ENCODE peak calls at places on chromosomes 2 and 18, in nine cellular contexts. One of them, this sample, is unnamed.

GRCh38 chr2:223865124-223865523 is 27.7 kb upstream of the AP1S3 start:
- DNase-seq in left lung: no peak
- DNase-seq in A549: no peak
- DNase-seq in AG09319: no peak
- DNase-seq in cardiac fibroblast: no peak
- DNase-seq in tibial nerve: no peak
- DNase-seq in WTC11: no peak
- DNase-seq in thoracic aorta: no peak
- DNase-seq in lower lobe of right lung: no peak
- DNase-seq in this sample: peak; percentile 10

GRCh38 chr2:240196716-240197438 is 56.4 kb upstream of the OTOS start:
- DNase-seq in thoracic aorta: no peak
- DNase-seq in AG09319: no peak
- DNase-seq in WTC11: no peak
- DNase-seq in left lung: no peak
- DNase-seq in A549: no peak
- DNase-seq in tibial nerve: no peak
- DNase-seq in lower lobe of right lung: no peak
- DNase-seq in cardiac fibroblast: no peak
- DNase-seq in this sample: no peak

GRCh38 chr18:2240311-2240705 is 331.0 kb downstream of the METTL4 start:
- DNase-seq in cardiac fibroblast: peak; percentile 7
- DNase-seq in A549: no peak
- DNase-seq in left lung: no peak
- DNase-seq in tibial nerve: no peak
- DNase-seq in thoracic aorta: no peak
- DNase-seq in WTC11: no peak
- DNase-seq in lower lobe of right lung: no peak
- DNase-seq in AG09319: peak; percentile 24
- DNase-seq in this sample: no peak

GRCh38 chr18:7230646-7231349 is at the start of gene LRRC30:
- DNase-seq in tibial nerve: no peak
- DNase-seq in left lung: no peak
- DNase-seq in lower lobe of right lung: no peak
- DNase-seq in WTC11: no peak
- DNase-seq in thoracic aorta: no peak
- DNase-seq in A549: no peak
- DNase-seq in cardiac fibroblast: no peak
- DNase-seq in AG09319: no peak
- DNase-seq in this sample: no peak

GRCh38 chr18:6741290-6741689 is 11.8 kb downstream of the ARHGAP28 start:
- DNase-seq in AG09319: peak; percentile 87
- DNase-seq in left lung: peak; percentile 41
- DNase-seq in cardiac fibroblast: peak; percentile 96
- DNase-seq in lower lobe of right lung: no peak
- DNase-seq in A549: peak; percentile 4
- DNase-seq in tibial nerve: peak; percentile 50
- DNase-seq in WTC11: no peak
- DNase-seq in thoracic aorta: no peak
- DNase-seq in this sample: no peak

GRCh38 chr2:54750040-54750439 is 26.6 kb downstream of the EML6 start:
- DNase-seq in cardiac fibroblast: no peak
- DNase-seq in AG09319: no peak
- DNase-seq in thoracic aorta: no peak
- DNase-seq in WTC11: no peak
- DNase-seq in tibial nerve: no peak
- DNase-seq in A549: no peak
- DNase-seq in lower lobe of right lung: no peak
- DNase-seq in left lung: no peak
- DNase-seq in this sample: no peak

GRCh38 chr2:20172273-20173052 is 52.5 kb downstream of the SDC1 start:
- DNase-seq in tibial nerve: no peak
- DNase-seq in thoracic aorta: no peak
- DNase-seq in WTC11: no peak
- DNase-seq in left lung: no peak
- DNase-seq in A549: no peak
- DNase-seq in lower lobe of right lung: peak; percentile 75
- DNase-seq in AG09319: no peak
- DNase-seq in cardiac fibroblast: no peak
- DNase-seq in this sample: no peak

GRCh38 chr2:200593905-200594304 is 8.1 kb downstream of the AOX1 start:
- DNase-seq in tibial nerve: no peak
- DNase-seq in thoracic aorta: no peak
- DNase-seq in A549: no peak
- DNase-seq in cardiac fibroblast: no peak
- DNase-seq in AG09319: no peak
- DNase-seq in lower lobe of right lung: no peak
- DNase-seq in left lung: no peak
- DNase-seq in WTC11: no peak
- DNase-seq in this sample: no peak

GRCh38 chr2:203579131-203579643 is 44.1 kb upstream of the RAPH1 start:
- DNase-seq in AG09319: no peak
- DNase-seq in cardiac fibroblast: peak; percentile 68
- DNase-seq in left lung: peak; percentile 72
- DNase-seq in lower lobe of right lung: peak; percentile 51
- DNase-seq in thoracic aorta: no peak
- DNase-seq in A549: no peak
- DNase-seq in WTC11: no peak
- DNase-seq in tibial nerve: no peak
- DNase-seq in this sample: peak; percentile 60

GRCh38 chr2:26462511-26463251 is 15.2 kb downstream of the OTOF start:
- DNase-seq in left lung: peak; percentile 37
- DNase-seq in WTC11: peak; percentile 71
- DNase-seq in cardiac fibroblast: peak; percentile 56
- DNase-seq in AG09319: peak; percentile 23
- DNase-seq in A549: peak; percentile 51
- DNase-seq in lower lobe of right lung: peak; percentile 44
- DNase-seq in tibial nerve: peak; percentile 64
- DNase-seq in thoracic aorta: no peak
- DNase-seq in this sample: peak; percentile 37

GRCh38 chr18:40877096-40877495 is 1077.9 kb upstream of the PIK3C3 start:
- DNase-seq in WTC11: no peak
- DNase-seq in thoracic aorta: no peak
- DNase-seq in tibial nerve: no peak
- DNase-seq in cardiac fibroblast: peak; percentile 86
- DNase-seq in lower lobe of right lung: no peak
- DNase-seq in left lung: no peak
- DNase-seq in A549: no peak
- DNase-seq in AG09319: no peak
- DNase-seq in this sample: no peak

GRCh38 chr2:47501374-47502200 is 98.6 kb downstream of the MSH2 start:
- DNase-seq in tibial nerve: no peak
- DNase-seq in thoracic aorta: no peak
- DNase-seq in A549: no peak
- DNase-seq in lower lobe of right lung: no peak
- DNase-seq in left lung: no peak
- DNase-seq in AG09319: no peak
- DNase-seq in cardiac fibroblast: peak; percentile 41
- DNase-seq in WTC11: no peak
- DNase-seq in this sample: peak; percentile 41

GRCh38 chr18:78273876-78274275 is 705.7 kb upstream of the SALL3 start:
- DNase-seq in A549: no peak
- DNase-seq in WTC11: no peak
- DNase-seq in AG09319: no peak
- DNase-seq in lower lobe of right lung: no peak
- DNase-seq in cardiac fibroblast: no peak
- DNase-seq in thoracic aorta: no peak
- DNase-seq in left lung: no peak
- DNase-seq in tibial nerve: no peak
- DNase-seq in this sample: no peak

GRCh38 chr2:156343940-156344301 is 11.4 kb upstream of the NR4A2 start:
- DNase-seq in tibial nerve: no peak
- DNase-seq in AG09319: no peak
- DNase-seq in thoracic aorta: no peak
- DNase-seq in cardiac fibroblast: no peak
- DNase-seq in WTC11: no peak
- DNase-seq in A549: no peak
- DNase-seq in left lung: no peak
- DNase-seq in lower lobe of right lung: no peak
- DNase-seq in this sample: peak; percentile 29

GRCh38 chr18:52426462-52426861 is 86.5 kb downstream of the DCC start:
- DNase-seq in thoracic aorta: no peak
- DNase-seq in A549: no peak
- DNase-seq in left lung: no peak
- DNase-seq in lower lobe of right lung: no peak
- DNase-seq in tibial nerve: no peak
- DNase-seq in WTC11: no peak
- DNase-seq in AG09319: no peak
- DNase-seq in cardiac fibroblast: no peak
- DNase-seq in this sample: no peak

GRCh38 chr2:84735383-84735782 is 145.5 kb downstream of the TRABD2A start:
- DNase-seq in cardiac fibroblast: no peak
- DNase-seq in AG09319: peak; percentile 7
- DNase-seq in tibial nerve: no peak
- DNase-seq in left lung: no peak
- DNase-seq in A549: no peak
- DNase-seq in WTC11: no peak
- DNase-seq in lower lobe of right lung: no peak
- DNase-seq in thoracic aorta: no peak
- DNase-seq in this sample: no peak

DNA sequence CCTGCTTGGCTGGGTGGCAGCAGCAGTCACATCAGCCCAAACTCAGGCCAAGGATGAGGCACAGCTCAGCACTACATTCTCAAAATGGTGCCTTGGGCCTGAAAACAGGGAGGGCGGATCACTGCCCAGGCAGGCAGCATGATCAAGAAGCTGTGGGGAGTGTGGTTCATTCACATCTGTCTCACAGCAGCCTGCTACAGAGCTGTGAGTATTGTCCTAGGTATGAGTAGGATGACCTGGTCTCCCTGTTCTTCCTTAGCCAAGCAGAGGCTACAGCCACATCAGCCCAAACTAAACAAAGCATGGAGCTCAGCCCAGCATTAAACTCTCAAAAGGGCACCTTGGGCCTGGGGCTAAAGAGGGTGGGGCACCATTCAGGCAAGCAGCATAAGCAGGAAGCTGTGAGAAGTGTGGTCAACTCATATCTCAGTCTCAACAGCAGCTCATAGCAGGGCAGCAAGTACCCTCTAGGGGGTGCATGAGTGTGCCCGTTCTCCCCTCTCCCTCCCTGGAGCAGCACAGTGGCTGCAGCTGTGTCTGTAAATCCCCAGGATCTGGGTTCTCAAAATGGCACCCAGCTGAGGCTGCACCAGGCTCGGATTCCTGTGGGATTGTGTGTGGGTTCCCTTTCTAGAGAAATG is 139.6 kb downstream of the TRABD2A start:
- DNase-seq in cardiac fibroblast: peak; percentile 26
- DNase-seq in lower lobe of right lung: no peak
- DNase-seq in A549: peak; percentile 6
- DNase-seq in thoracic aorta: no peak
- DNase-seq in left lung: no peak
- DNase-seq in AG09319: no peak
- DNase-seq in WTC11: peak; percentile 65
- DNase-seq in tibial nerve: no peak
- DNase-seq in this sample: peak; percentile 75
- TF ChIP-seq CTCF in cardiac fibroblast: peak; percentile 14
- TF ChIP-seq CTCF in lower lobe of right lung: peak; percentile 23
- TF ChIP-seq CTCF in A549: no peak
- TF ChIP-seq CTCF in thoracic aorta: no peak
- TF ChIP-seq CTCF in left lung: peak; percentile 35
- TF ChIP-seq CTCF in AG09319: peak; percentile 24
- TF ChIP-seq CTCF in WTC11: peak; percentile 33
- TF ChIP-seq CTCF in tibial nerve: no peak
- TF ChIP-seq CTCF in this sample: peak; percentile 52

GRCh38 chr18:35051978-35052377 is 10.8 kb downstream of the MAPRE2 start:
- DNase-seq in left lung: no peak
- DNase-seq in tibial nerve: no peak
- DNase-seq in thoracic aorta: no peak
- DNase-seq in A549: no peak
- DNase-seq in lower lobe of right lung: no peak
- DNase-seq in WTC11: no peak
- DNase-seq in AG09319: no peak
- DNase-seq in cardiac fibroblast: peak; percentile 36
- DNase-seq in this sample: no peak
- TF ChIP-seq CTCF in left lung: no peak
- TF ChIP-seq CTCF in tibial nerve: no peak
- TF ChIP-seq CTCF in thoracic aorta: no peak
- TF ChIP-seq CTCF in A549: no peak
- TF ChIP-seq CTCF in lower lobe of right lung: no peak
- TF ChIP-seq CTCF in WTC11: no peak
- TF ChIP-seq CTCF in AG09319: no peak
- TF ChIP-seq CTCF in cardiac fibroblast: no peak
- TF ChIP-seq CTCF in this sample: no peak

DNA sequence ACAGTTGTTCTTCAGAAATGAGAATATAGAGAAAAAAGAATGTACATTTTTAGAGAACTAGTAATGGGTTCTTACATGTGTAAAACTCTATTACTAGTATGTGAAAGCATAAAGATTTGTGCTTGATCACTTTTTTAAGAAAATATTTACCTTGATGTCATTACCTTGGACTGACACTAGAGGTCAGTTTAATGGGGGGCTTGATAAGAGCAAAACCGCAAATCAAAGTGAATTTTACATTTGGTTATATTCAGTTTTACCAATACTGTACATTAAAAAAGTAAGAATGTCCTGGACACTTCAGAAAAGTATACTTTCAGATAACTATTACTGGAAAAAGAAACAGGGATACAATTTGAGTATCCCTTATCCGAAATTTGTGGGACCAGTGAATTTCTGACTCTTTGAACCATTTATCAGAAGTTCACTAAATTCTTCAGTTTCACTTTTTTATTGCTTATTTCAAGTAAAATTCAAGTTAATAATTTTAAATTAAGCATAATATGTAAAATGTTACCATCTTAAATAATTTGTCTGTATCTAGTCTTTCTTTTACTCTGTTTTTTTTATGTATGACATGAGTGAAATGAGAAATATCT is 1149.5 kb downstream of the DSC3 start:
- DNase-seq in left lung: no peak
- DNase-seq in A549: no peak
- DNase-seq in cardiac fibroblast: peak; percentile 17
- DNase-seq in WTC11: no peak
- DNase-seq in thoracic aorta: no peak
- DNase-seq in AG09319: no peak
- DNase-seq in tibial nerve: no peak
- DNase-seq in lower lobe of right lung: no peak
- DNase-seq in this sample: no peak
- TF ChIP-seq CTCF in left lung: no peak
- TF ChIP-seq CTCF in A549: peak; percentile 19
- TF ChIP-seq CTCF in cardiac fibroblast: peak; percentile 55
- TF ChIP-seq CTCF in WTC11: peak; percentile 52
- TF ChIP-seq CTCF in thoracic aorta: no peak
- TF ChIP-seq CTCF in AG09319: peak; percentile 21
- TF ChIP-seq CTCF in tibial nerve: no peak
- TF ChIP-seq CTCF in lower lobe of right lung: peak; percentile 30
- TF ChIP-seq CTCF in this sample: peak; percentile 33

GRCh38 chr2:229821353-229821752 is 100.5 kb downstream of the TRIP12 start:
- DNase-seq in tibial nerve: no peak
- DNase-seq in WTC11: no peak
- DNase-seq in AG09319: no peak
- DNase-seq in lower lobe of right lung: no peak
- DNase-seq in thoracic aorta: no peak
- DNase-seq in left lung: no peak
- DNase-seq in cardiac fibroblast: no peak
- DNase-seq in A549: no peak
- DNase-seq in this sample: no peak

DNA sequence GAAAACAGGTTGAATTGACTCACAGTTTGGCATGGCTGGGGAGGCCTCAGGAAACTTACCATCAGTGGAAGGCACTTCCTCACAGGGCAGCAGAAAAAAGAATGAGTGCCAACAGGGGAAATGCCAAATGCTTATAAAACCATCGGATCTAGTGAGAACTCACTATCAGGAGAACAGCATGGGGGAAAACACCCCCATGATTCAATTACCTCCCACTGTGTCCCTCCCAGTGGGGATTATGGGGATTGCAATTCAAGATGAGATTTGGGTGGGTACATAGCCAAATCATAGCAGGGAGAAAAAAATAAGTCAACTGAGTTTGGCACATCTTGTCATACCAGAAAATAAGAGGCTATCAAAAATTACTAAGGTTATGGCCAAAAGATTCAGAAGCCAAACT is 96.3 kb downstream of the TRIP12 start:
- DNase-seq in cardiac fibroblast: no peak
- DNase-seq in A549: no peak
- DNase-seq in WTC11: no peak
- DNase-seq in tibial nerve: no peak
- DNase-seq in thoracic aorta: no peak
- DNase-seq in left lung: no peak
- DNase-seq in lower lobe of right lung: no peak
- DNase-seq in AG09319: no peak
- DNase-seq in this sample: no peak
- TF ChIP-seq CTCF in cardiac fibroblast: peak; percentile 25
- TF ChIP-seq CTCF in A549: no peak
- TF ChIP-seq CTCF in WTC11: no peak
- TF ChIP-seq CTCF in tibial nerve: no peak
- TF ChIP-seq CTCF in thoracic aorta: no peak
- TF ChIP-seq CTCF in left lung: no peak
- TF ChIP-seq CTCF in lower lobe of right lung: no peak
- TF ChIP-seq CTCF in AG09319: no peak
- TF ChIP-seq CTCF in this sample: no peak

This sample was measured in activated CD8-positive, alpha-beta T cell treated with anti-CD3 and anti-CD28 coated beads for 36 hours.